ENCODE peak calls at places on chromosomes 16 and 17, in five cellular contexts. S is HCT116, C is A549, R is GM23338, N is GM12878. L is an unnamed sample.

GRCh38 chr16:89277641-89278341 is 60.3 kb downstream of the ZNF778 start:
- DNase-seq in R (no peak), N (no peak), S (no peak), C (no peak), L (no peak)

GRCh38 chr17:50359005-50359699 is 13.2 kb downstream of the XYLT2 start:
- DNase-seq in R (no peak), C (no peak), N (no peak), S (no peak), L (no peak)

GRCh38 chr17:883586-883962 is 96.0 kb downstream of the NXN start:
- DNase-seq in S (no peak), C (no peak), N (no peak), R (no peak), L (no peak)

GRCh38 chr16:13708361-13708760 is 211.6 kb upstream of the ERCC4 start:
- DNase-seq in N (no peak), R (no peak), S (no peak), C (no peak), L (no peak)

GRCh38 chr17:13460646-13461045 is 141.1 kb downstream of the HS3ST3A1 start:
- DNase-seq in C (no peak), R (no peak), N (no peak), S (no peak), L (no peak)

GRCh38 chr17:17351356-17351891 is 48.3 kb downstream of the NT5M start:
- DNase-seq in S (no peak), C (no peak), R (no peak), N (no peak), L (no peak)

GRCh38 chr17:45338023-45338781 is 21.4 kb upstream of the MAP3K14 start:
- DNase-seq in R (no peak), C (no peak), N (no peak), S (no peak), L (no peak)

GRCh38 chr17:34760931-34761500 is 181.6 kb downstream of the TMEM132E start:
- DNase-seq in C (no peak), S (no peak), N (no peak), R (no peak), L (no peak)

GRCh38 chr17:76427457-76428231 is 25.3 kb downstream of the UBE2O start:
- DNase-seq in R (no peak), C (no peak), N (no peak), S (no peak), L (no peak)

GRCh38 chr17:78458091-78458490 is 79.6 kb downstream of the PGS1 start:
- DNase-seq in S (no peak), N (no peak), C (no peak), R (no peak), L (no peak)

GRCh38 chr16:83802135-83802534 is 5.6 kb upstream of the HSBP1 start:
- DNase-seq in C (peak; percentile 15), S (no peak), N (no peak), R (peak; percentile 80), L (no peak)

GRCh38 chr17:14826361-14826760 is 438.8 kb downstream of the PMP22 start:
- DNase-seq in S (no peak), R (no peak), C (no peak), N (no peak), L (no peak)

GRCh38 chr16:57563487-57563750 is 21.0 kb downstream of the ADGRG5 start:
- DNase-seq in R (no peak), S (no peak), C (no peak), N (no peak), L (no peak)

GRCh38 chr16:57565461-57565860 is 23.0 kb downstream of the ADGRG5 start:
- DNase-seq in C (no peak), N (no peak), S (no peak), R (no peak), L (no peak)

GRCh38 chr16:57563761-57564160 is 21.3 kb downstream of the ADGRG5 start:
- DNase-seq in R (no peak), C (no peak), S (no peak), N (no peak), L (no peak)

GRCh38 chr16:57566436-57566835 is 24.0 kb downstream of the ADGRG5 start:
- DNase-seq in S (no peak), N (no peak), R (no peak), C (no peak), L (no peak)

GRCh38 chr16:57564571-57565270 is 22.3 kb downstream of the ADGRG5 start:
- DNase-seq in C (no peak), N (no peak), S (no peak), R (no peak), L (no peak)
- TF ChIP-seq REST in C (no peak), N (no peak), S (no peak), R (no peak), L (no peak)

GRCh38 chr17:68381076-68381900 is 76.0 kb downstream of the WIPI1 start:
- DNase-seq in N (no peak), R (no peak), S (peak; percentile 98), C (peak; percentile 84), L (no peak)
- H3K4me3 ChIP-seq in N (no peak overlapping the region), R (no peak overlapping the region), S (peak overlapping the region; percentile 7), C (no peak overlapping the region), L (no peak overlapping the region)

GRCh38 chr17:56718515-56718914 is 115.2 kb downstream of the C17orf67 start:
- DNase-seq in N (no peak), R (no peak), S (no peak), C (no peak), L (no peak)
- TF ChIP-seq REST in N (no peak), R (no peak), S (no peak), C (no peak), L (no peak)

DNA sequence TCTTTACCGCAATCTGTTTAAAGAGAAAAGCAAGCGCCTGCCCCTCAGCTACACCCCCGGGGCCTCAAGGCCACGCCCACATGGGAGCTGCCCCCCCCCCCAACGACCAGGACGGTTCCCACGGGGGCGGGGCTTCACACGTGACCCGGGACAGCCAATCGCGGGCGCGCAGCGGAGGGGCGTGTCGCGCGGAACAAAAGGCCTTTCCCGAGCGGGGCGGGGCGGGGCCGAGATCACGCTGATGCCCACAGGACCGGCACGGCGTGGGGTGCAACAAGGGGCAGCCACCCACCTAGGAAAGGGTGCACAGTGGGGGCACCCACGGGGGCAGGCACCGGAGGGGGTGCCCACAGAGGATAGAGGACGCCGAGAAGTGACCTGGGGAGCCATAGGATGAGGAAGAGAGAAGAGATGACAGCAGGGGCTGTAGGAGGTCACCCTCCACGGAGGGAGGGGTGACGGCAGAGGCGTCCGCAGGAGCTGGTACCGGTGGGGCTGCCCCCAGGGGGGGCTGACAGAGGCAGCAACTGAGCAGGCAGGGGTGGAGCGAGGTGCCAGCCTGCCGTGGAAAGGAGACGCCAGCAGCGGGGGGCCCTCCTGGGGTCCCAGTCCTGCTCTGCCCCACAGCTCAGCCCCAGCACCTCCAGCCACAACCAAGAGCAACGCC is 6.2 kb downstream of the UNKL start:
- DNase-seq in S (peak; percentile 58), R (peak; percentile 93), C (peak; percentile 88), N (peak; percentile 40), L (peak; percentile 89)
- H3K4me3 ChIP-seq in S (peak overlapping the region; percentile 27), R (peak overlapping the region; percentile 82), C (peak overlapping the region; percentile 55), N (peak overlapping the region; percentile 68), L (peak overlapping the region; percentile 53)

GRCh38 chr16:82043680-82044584 is 8.9 kb downstream of the HSD17B2 start:
- DNase-seq in N (no peak), R (no peak), S (no peak), C (no peak), L (no peak)
- TF ChIP-seq REST in N (no peak), R (no peak), S (no peak), C (no peak), L (no peak)

GRCh38 chr17:10034719-10035475 is 129.8 kb upstream of the RCVRN start:
- DNase-seq in N (no peak), S (no peak), C (no peak), R (no peak), L (no peak)
- H3K4me3 ChIP-seq in N (no peak overlapping the region), S (no peak overlapping the region), C (no peak overlapping the region), R (no peak overlapping the region), L (no peak overlapping the region)

GRCh38 chr16:85358704-85359146 is 246.5 kb upstream of the CIBAR2 start:
- DNase-seq in S (no peak), R (no peak), N (no peak), C (no peak), L (no peak)

GRCh38 chr16:85360323-85361277 is 248.3 kb upstream of the CIBAR2 start:
- DNase-seq in C (no peak), S (no peak), R (no peak), N (no peak), L (no peak)

GRCh38 chr16:85357323-85357722 is 245.1 kb upstream of the CIBAR2 start:
- DNase-seq in C (no peak), R (no peak), S (no peak), N (no peak), L (no peak)

GRCh38 chr16:85357924-85358505 is 245.7 kb upstream of the CIBAR2 start:
- DNase-seq in S (no peak), C (no peak), R (no peak), N (no peak), L (no peak)

GRCh38 chr16:85359147-85359822 is 247.0 kb upstream of the CIBAR2 start:
- DNase-seq in R (no peak), C (no peak), S (no peak), N (no peak), L (no peak)
- TF ChIP-seq REST in R (no peak), C (no peak), S (no peak), N (no peak), L (no peak)

DNA sequence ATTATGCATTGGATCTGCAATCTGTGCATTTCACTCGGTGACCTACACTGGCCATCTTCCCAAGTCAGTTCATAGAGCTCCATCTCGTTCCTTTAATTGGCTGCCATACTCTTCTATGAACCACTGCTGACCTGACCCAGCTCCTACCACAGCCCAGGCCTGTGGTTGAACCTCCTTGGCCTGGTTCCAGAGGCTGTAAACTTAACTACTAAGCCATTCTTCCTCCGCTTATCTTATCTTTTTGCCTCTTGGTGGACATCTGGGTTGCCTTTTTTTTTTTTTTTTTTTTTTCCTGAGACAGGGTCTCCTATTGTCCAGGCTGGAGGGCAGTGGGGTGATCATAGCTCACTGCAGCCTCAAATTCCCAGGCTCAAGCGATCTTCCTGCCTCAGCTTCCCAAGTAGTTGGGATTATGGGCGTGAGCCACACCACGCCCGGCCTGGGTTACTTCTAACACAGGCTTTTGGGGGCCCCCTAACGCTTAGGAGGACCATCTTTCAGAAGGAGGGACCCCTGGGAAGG is 18.3 kb downstream of the COQ7 start:
- DNase-seq in S (no peak), C (no peak), N (no peak), R (no peak), L (peak; percentile 27)
- H3K4me3 ChIP-seq in S (no peak overlapping the region), C (no peak overlapping the region), N (no peak overlapping the region), R (peak overlapping the region; percentile 52), L (no peak overlapping the region)

DNA sequence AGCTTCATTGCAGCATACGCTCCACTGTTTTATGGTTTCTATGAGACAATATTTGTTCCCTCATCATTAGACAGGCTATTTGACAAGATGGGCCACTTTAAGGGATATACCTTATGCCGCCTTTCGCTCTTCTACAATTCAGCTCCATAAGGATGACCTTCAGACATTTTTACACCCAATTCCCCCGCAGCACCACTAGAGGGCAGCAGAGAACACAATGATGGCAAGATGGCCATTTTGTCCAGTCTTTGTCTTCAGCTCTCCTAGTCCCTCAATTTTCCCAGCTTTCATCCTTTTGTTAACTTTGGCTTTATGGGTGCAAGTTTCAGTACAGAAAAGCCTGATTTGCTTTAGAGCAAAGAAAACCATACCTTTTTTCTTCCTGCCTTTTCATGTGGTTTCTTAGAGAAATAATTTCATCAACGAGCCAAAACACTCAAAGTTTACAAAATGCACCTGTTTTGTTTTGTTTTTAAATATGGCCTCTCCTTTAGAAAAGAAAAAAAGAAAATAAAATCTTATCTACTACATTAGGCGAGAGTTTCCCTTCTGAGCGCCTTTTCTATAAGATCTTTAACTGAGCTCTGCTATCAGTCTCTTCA is 355.3 kb downstream of the TOX3 start:
- DNase-seq in R (peak; percentile 82), S (peak; percentile 29), N (peak; percentile 15), C (peak; percentile 70), L (peak; percentile 38)
- TF ChIP-seq REST in R (no peak), S (no peak), N (no peak), C (no peak), L (no peak)

L was measured in HL-60.